ENCODE peak calls at places on chromosomes 4 and X, in eight cellular contexts. W is activated gamma-delta T cell treated with Interleukin-2 at 50 U/mL for 16 hours; D is activated CD8-positive, alpha-beta memory T cell treated with anti-CD3 and anti-CD28 coated beads, Interleukin-2, amount 50 U/mL, for 48 hours; S is GDM1; R is cardiac fibroblast; B is Daoy; U is stomach; O is RKO. P is an unnamed sample.

GRCh38 chr4:180084561-180084960 is 2158.6 kb upstream of the TENM3 start:
- DNase-seq in W (no peak), D (no peak), S (no peak), R (no peak), B (no peak), U (no peak), O (no peak), P (no peak)

GRCh38 chrX:54810532-54810931 is 3.0 kb downstream of the MAGED2 start:
- DNase-seq in W (no peak), D (no peak), S (no peak), R (no peak), B (no peak), U (no peak), O (no peak), P (no peak)

GRCh38 chr4:149993030-149993429 is 85.2 kb upstream of the DCLK2 start:
- DNase-seq in W (no peak), D (no peak), S (no peak), R (no peak), B (peak), U (no peak), O (peak), P (no peak)

GRCh38 chrX:19684265-19684664 is 169.0 kb upstream of the MAP3K15 start:
- DNase-seq in W (no peak), D (no peak), S (no peak), R (no peak), B (no peak), U (no peak), O (no peak), P (peak)

GRCh38 chr4:76723916-76724315 is 174.0 kb downstream of the SOWAHB start:
- DNase-seq in W (no peak), D (no peak), S (no peak), R (peak), B (peak), U (no peak), O (no peak), P (peak)

GRCh38 chr4:141028024-141028529 is 105.2 kb downstream of the RNF150 start:
- DNase-seq in W (no peak), D (no peak), S (no peak), R (peak), B (peak), U (no peak), O (peak), P (peak)

GRCh38 chr4:53499791-53500190 is 91.5 kb downstream of the LNX1 start:
- DNase-seq in W (no peak), D (no peak), S (no peak), R (no peak), B (no peak), U (no peak), O (no peak), P (no peak)

GRCh38 chr4:183348706-183349659 is 26.8 kb upstream of the CLDN24 start:
- DNase-seq in W (no peak), D (no peak), S (no peak), R (peak), B (peak), U (no peak), O (peak), P (no peak)

GRCh38 chr4:159757471-159757870 is 654.6 kb downstream of the RAPGEF2 start:
- DNase-seq in W (no peak), D (no peak), S (no peak), R (no peak), B (no peak), U (no peak), O (no peak), P (no peak)

GRCh38 chr4:29375716-29376115 is 1344.5 kb upstream of the PCDH7 start:
- DNase-seq in W (no peak), D (no peak), S (no peak), R (no peak), B (no peak), U (no peak), O (no peak), P (peak)

GRCh38 chr4:88630756-88631155 is 38.5 kb downstream of the HERC3 start:
- DNase-seq in W (no peak), D (no peak), S (no peak), R (peak), B (peak), U (no peak), O (peak), P (no peak)

GRCh38 chr4:28508649-28509048 is 1648.0 kb downstream of the STIM2 start:
- DNase-seq in W (no peak), D (no peak), S (no peak), R (no peak), B (no peak), U (no peak), O (no peak), P (no peak)

GRCh38 chr4:165873298-165874071 is 448 bp downstream of the TLL1 start:
- DNase-seq in W (no peak), D (no peak), S (no peak), R (peak), B (peak), U (peak), O (no peak), P (peak)

GRCh38 chr4:92304636-92305035 is 870 bp downstream of the GRID2 start:
- DNase-seq in W (no peak), D (no peak), S (no peak), R (no peak), B (peak), U (no peak), O (no peak), P (no peak)

GRCh38 chr4:41362647-41363383 is 106.1 kb downstream of the UCHL1 start:
- DNase-seq in W (no peak), D (no peak), S (no peak), R (no peak), B (no peak), U (no peak), O (no peak), P (no peak)

GRCh38 chrX:31021537-31021936 is 50.3 kb downstream of the FTHL17 start:
- DNase-seq in W (no peak), D (no peak), S (no peak), R (peak), B (no peak), U (no peak), O (no peak), P (peak)